ENCODE peak calls at places on chromosomes 13 and 19, in four cellular contexts. C is left lung, K is tibial artery, G is psoas muscle. X is an unnamed sample.
A peak's percentile ranks its signal among the peaks of the same experiment; 100 is the strongest.

GRCh38 chr13:97448503-97449251 is 14.7 kb downstream of the RAP2A start:
- DNase-seq in C (no peak), K (no peak), G (no peak), X (no peak)

GRCh38 chr13:101065314-101065713 is 351.0 kb downstream of the NALCN start:
- DNase-seq in C (no peak), K (no peak), G (no peak), X (no peak)

GRCh38 chr13:50089633-50090032 is 74.4 kb downstream of the KCNRG start:
- DNase-seq in C (no peak), K (no peak), G (no peak), X (no peak)

GRCh38 chr13:40164137-40164536 is 502.3 kb downstream of the FOXO1 start:
- DNase-seq in C (no peak), K (no peak), G (no peak), X (no peak)

GRCh38 chr19:2997720-2998119 is 20.4 kb downstream of the TLE6 start:
- DNase-seq in C (no peak), K (no peak), G (no peak), X (no peak)

GRCh38 chr19:14715841-14716240 is 26.0 kb downstream of the ZNF333 start:
- DNase-seq in C (no peak), K (no peak), G (no peak), X (no peak)

GRCh38 chr13:100987993-100988392 is 313.4 kb upstream of the TMTC4 start:
- DNase-seq in C (no peak), K (no peak), G (no peak), X (peak; percentile 16)

GRCh38 chr13:53042897-53043296 is 14.3 kb downstream of the OLFM4 start:
- DNase-seq in C (no peak), K (no peak), G (no peak), X (no peak)

GRCh38 chr19:40355975-40356680 is 7.6 kb downstream of the PLD3 start:
- DNase-seq in C (peak; percentile 14), K (no peak), G (no peak), X (no peak)

GRCh38 chr13:75470676-75471075 is 11.3 kb downstream of the TBC1D4 start:
- DNase-seq in C (no peak), K (no peak), G (no peak), X (no peak)

GRCh38 chr19:4657835-4658234 is 12.3 kb downstream of the MYDGF start:
- DNase-seq in C (no peak), K (no peak), G (no peak), X (no peak)

GRCh38 chr13:25973085-25973484 is 78.7 kb downstream of the SHISA2 start:
- DNase-seq in C (no peak), K (no peak), G (peak; percentile 14), X (no peak)

GRCh38 chr13:75867718-75868117 is 231.6 kb downstream of the LMO7 start:
- DNase-seq in C (no peak), K (no peak), G (no peak), X (no peak)

GRCh38 chr19:18832331-18833140 is 777 bp downstream of the UPF1 start:
- DNase-seq in C (peak; percentile 73), K (no peak), G (no peak), X (no peak)

GRCh38 chr19:18939922-18940775 is 868 bp downstream of the HOMER3 start:
- DNase-seq in C (peak; percentile 85), K (peak; percentile 83), G (peak; percentile 76), X (no peak)

GRCh38 chr19:43681826-43682225 is 11.9 kb upstream of the PLAUR start:
- DNase-seq in C (no peak), K (no peak), G (no peak), X (no peak)

GRCh38 chr13:80084086-80084676 is 256.7 kb downstream of the SPRY2 start:
- DNase-seq in C (no peak), K (no peak), G (no peak), X (peak; percentile 74)

GRCh38 chr13:25397763-25398162 is 26.0 kb downstream of the ATP8A2 start:
- DNase-seq in C (no peak), K (no peak), G (no peak), X (no peak)

GRCh38 chr13:61546413-61546812 is 130.8 kb upstream of the PCDH20 start:
- DNase-seq in C (no peak), K (no peak), G (no peak), X (no peak)

GRCh38 chr13:25213716-25214115 is 41.6 kb upstream of the AMER2 start:
- DNase-seq in C (no peak), K (no peak), G (no peak), X (no peak)

GRCh38 chr19:58037927-58038687 is 4.3 kb downstream of the ZSCAN1 start:
- DNase-seq in C (no peak), K (no peak), G (no peak), X (no peak)

GRCh38 chr13:34179481-34179880 is 361.5 kb downstream of the RFC3 start:
- DNase-seq in C (no peak), K (no peak), G (no peak), X (no peak)

GRCh38 chr13:106799731-106800335 is 231.9 kb upstream of the ARGLU1 start:
- DNase-seq in C (no peak), K (no peak), G (no peak), X (no peak)

GRCh38 chr13:63680704-63681103 is 2265.1 kb upstream of the PCDH20 start:
- DNase-seq in C (no peak), K (no peak), G (no peak), X (no peak)

GRCh38 chr19:54029930-54030490 is 33.7 kb downstream of the VSTM1 start:
- DNase-seq in C (no peak), K (no peak), G (peak; percentile 25), X (no peak)

GRCh38 chr13:98890186-98890585 is 87.7 kb downstream of the DOCK9 start:
- DNase-seq in C (no peak), K (no peak), G (peak; percentile 31), X (peak; percentile 30)

GRCh38 chr19:47035127-47035494 is 13.3 kb downstream of the TMEM160 start:
- DNase-seq in C (no peak), K (no peak), G (no peak), X (no peak)

GRCh38 chr13:85413664-85414063 is 385.6 kb downstream of the SLITRK6 start:
- DNase-seq in C (no peak), K (no peak), G (no peak), X (no peak)

GRCh38 chr13:111183959-111184684 is 69.0 kb downstream of the ARHGEF7 start:
- DNase-seq in C (no peak), K (no peak), G (no peak), X (no peak)

GRCh38 chr19:2613507-2614295 is 88.8 kb downstream of the GNG7 start:
- DNase-seq in C (peak; percentile 91), K (peak; percentile 73), G (no peak), X (no peak)

GRCh38 chr19:34171877-34172660 is at the start of gene LSM14A:
- DNase-seq in C (peak; percentile 97), K (peak; percentile 96), G (peak; percentile 93), X (peak; percentile 78)

GRCh38 chr19:29967623-29968022 is 25.6 kb downstream of the URI1 start:
- DNase-seq in C (no peak), K (no peak), G (no peak), X (no peak)

GRCh38 chr13:30009411-30009810 is 159.0 kb upstream of the UBL3 start:
- DNase-seq in C (no peak), K (no peak), G (no peak), X (no peak)

GRCh38 chr19:38944981-38945506 is 14.3 kb downstream of the MRPS12 start:
- DNase-seq in C (no peak), K (no peak), G (no peak), X (no peak)
- H3K27ac ChIP-seq in C (no peak overlapping the region), K (no peak overlapping the region), G (no peak overlapping the region), X (no peak overlapping the region)

DNA sequence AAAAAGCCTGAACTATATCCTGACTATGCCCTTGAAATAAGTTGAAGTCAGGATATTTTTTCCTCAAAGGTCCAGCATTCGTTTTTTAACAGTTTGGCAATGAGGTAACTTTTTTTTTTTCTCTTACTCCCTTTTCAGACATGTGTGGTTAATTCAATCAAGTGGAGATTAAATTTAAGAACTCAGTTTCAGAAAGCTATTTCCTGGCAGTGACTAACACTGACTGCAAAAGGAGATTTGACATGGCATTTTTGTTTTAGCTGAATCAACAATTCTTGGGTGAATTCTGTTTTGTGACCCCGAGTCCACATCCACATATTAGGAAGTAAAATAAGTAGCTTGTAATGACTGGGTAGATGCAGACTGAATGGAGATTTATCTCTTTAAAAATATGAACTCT is 716.4 kb downstream of the PCDH9 start:
- DNase-seq in C (no peak), K (no peak), G (no peak), X (no peak)
- H3K27ac ChIP-seq in C (no peak overlapping the region), K (no peak overlapping the region), G (no peak overlapping the region), X (no peak overlapping the region)

GRCh38 chr13:45199716-45200115 is 1.1 kb downstream of the KCTD4 start:
- DNase-seq in C (no peak), K (no peak), G (no peak), X (no peak)

GRCh38 chr13:45198924-45199323 is 1.9 kb downstream of the KCTD4 start:
- DNase-seq in C (no peak), K (no peak), G (no peak), X (no peak)

GRCh38 chr13:45198041-45198440 is 2.8 kb downstream of the KCTD4 start:
- DNase-seq in C (no peak), K (no peak), G (no peak), X (no peak)

GRCh38 chr13:45196622-45197021 is 4.2 kb downstream of the KCTD4 start:
- DNase-seq in C (no peak), K (no peak), G (no peak), X (no peak)

DNA sequence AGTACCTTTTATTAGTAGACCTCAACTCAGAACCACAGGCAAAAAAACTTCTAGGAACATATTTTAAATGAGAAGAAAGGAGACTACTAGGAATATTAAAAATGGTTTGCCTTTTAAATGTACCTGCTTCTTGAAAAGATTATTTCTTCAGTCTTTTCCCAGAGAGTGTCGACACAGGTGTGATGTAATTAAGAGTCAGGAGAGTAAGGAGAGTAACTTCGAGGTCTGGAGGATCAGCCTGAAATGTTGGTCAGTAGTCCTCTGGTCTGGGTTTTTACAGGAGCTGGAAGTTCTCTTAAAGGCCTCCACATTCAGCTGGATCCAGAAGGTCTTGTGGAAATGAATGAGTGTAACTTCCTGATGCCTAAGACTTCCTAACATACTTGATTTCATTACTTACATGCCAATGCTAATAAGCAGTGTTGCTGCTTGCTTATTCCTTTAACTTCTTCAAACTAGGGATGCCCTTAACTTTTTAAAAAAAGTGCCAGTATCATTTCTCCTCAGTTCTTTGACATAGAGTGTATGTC is at the start of gene KCTD4:
- DNase-seq in C (no peak), K (no peak), G (no peak), X (no peak)
- H3K27ac ChIP-seq in C (no peak within 1 kb of the TSS), K (no peak within 1 kb of the TSS), G (no peak within 1 kb of the TSS), X (no peak within 1 kb of the TSS)

GRCh38 chr13:37709318-37709717 is 110.8 kb upstream of the POSTN start:
- DNase-seq in C (no peak), K (no peak), G (no peak), X (no peak)
- H3K27ac ChIP-seq in C (no peak overlapping the region), K (no peak overlapping the region), G (no peak overlapping the region), X (no peak overlapping the region)

GRCh38 chr13:31168166-31168565 is 6.5 kb upstream of the HSPH1 start:
- DNase-seq in C (no peak), K (no peak), G (no peak), X (no peak)

GRCh38 chr13:31168736-31169135 is 7.0 kb upstream of the HSPH1 start:
- DNase-seq in C (no peak), K (no peak), G (no peak), X (no peak)

GRCh38 chr13:31172535-31172934 is 10.8 kb upstream of the HSPH1 start:
- DNase-seq in C (no peak), K (no peak), G (no peak), X (peak; percentile 49)

GRCh38 chr13:31174018-31174417 is 12.3 kb upstream of the HSPH1 start:
- DNase-seq in C (no peak), K (no peak), G (no peak), X (peak; percentile 51)

GRCh38 chr13:31172001-31172400 is 10.3 kb upstream of the HSPH1 start:
- DNase-seq in C (no peak), K (no peak), G (no peak), X (no peak)
- H3K27ac ChIP-seq in C (no peak overlapping the region), K (no peak overlapping the region), G (no peak overlapping the region), X (no peak overlapping the region)

X was measured in AG04450.